ENCODE peak calls at places on chromosomes 13 and 19, in ten cellular contexts. One of them, this sample, is unnamed.

GRCh38 chr13:112246731-112247470 is 129.3 kb upstream of the SPACA7 start:
- DNase-seq in NCI-H146: no peak
- DNase-seq in stimulated activated CD4-positive, alpha-beta T cell treated with anti-CD3 and anti-CD28 coated beads, Interleukin-1b, Interleukin-23, amount 100 ng/mL, for 1 hour: no peak
- DNase-seq in fibroblast of pulmonary artery: no peak
- DNase-seq in thoracic aorta: no peak
- DNase-seq in tibial artery: no peak
- DNase-seq in DMS153: no peak
- DNase-seq in NCI-H1092: no peak
- DNase-seq in sigmoid colon: peak; percentile 34
- DNase-seq in A172: no peak
- DNase-seq in this sample: no peak

GRCh38 chr13:57408312-57408711 is 223.2 kb upstream of the PCDH17 start:
- DNase-seq in fibroblast of pulmonary artery: no peak
- DNase-seq in DMS153: no peak
- DNase-seq in thoracic aorta: no peak
- DNase-seq in A172: no peak
- DNase-seq in NCI-H146: no peak
- DNase-seq in tibial artery: no peak
- DNase-seq in sigmoid colon: no peak
- DNase-seq in stimulated activated CD4-positive, alpha-beta T cell treated with anti-CD3 and anti-CD28 coated beads, Interleukin-1b, Interleukin-23, amount 100 ng/mL, for 1 hour: no peak
- DNase-seq in NCI-H1092: no peak
- DNase-seq in this sample: no peak

GRCh38 chr13:32587774-32588165 is 1.5 kb downstream of the PDS5B start:
- DNase-seq in A172: peak; percentile 5
- DNase-seq in stimulated activated CD4-positive, alpha-beta T cell treated with anti-CD3 and anti-CD28 coated beads, Interleukin-1b, Interleukin-23, amount 100 ng/mL, for 1 hour: no peak
- DNase-seq in fibroblast of pulmonary artery: peak; percentile 30
- DNase-seq in NCI-H146: peak; percentile 20
- DNase-seq in thoracic aorta: no peak
- DNase-seq in tibial artery: no peak
- DNase-seq in sigmoid colon: no peak
- DNase-seq in DMS153: no peak
- DNase-seq in NCI-H1092: no peak
- DNase-seq in this sample: no peak

GRCh38 chr19:45113628-45114027 is 20.6 kb downstream of the PPP1R37 start:
- DNase-seq in thoracic aorta: no peak
- DNase-seq in NCI-H1092: peak; percentile 41
- DNase-seq in A172: no peak
- DNase-seq in stimulated activated CD4-positive, alpha-beta T cell treated with anti-CD3 and anti-CD28 coated beads, Interleukin-1b, Interleukin-23, amount 100 ng/mL, for 1 hour: no peak
- DNase-seq in sigmoid colon: no peak
- DNase-seq in NCI-H146: peak; percentile 98
- DNase-seq in fibroblast of pulmonary artery: no peak
- DNase-seq in tibial artery: no peak
- DNase-seq in DMS153: peak; percentile 94
- DNase-seq in this sample: no peak

GRCh38 chr13:95624020-95624419 is 20.5 kb downstream of the DZIP1 start:
- DNase-seq in A172: peak; percentile 35
- DNase-seq in sigmoid colon: no peak
- DNase-seq in DMS153: no peak
- DNase-seq in stimulated activated CD4-positive, alpha-beta T cell treated with anti-CD3 and anti-CD28 coated beads, Interleukin-1b, Interleukin-23, amount 100 ng/mL, for 1 hour: no peak
- DNase-seq in NCI-H1092: peak; percentile 1
- DNase-seq in thoracic aorta: no peak
- DNase-seq in NCI-H146: peak; percentile 62
- DNase-seq in tibial artery: no peak
- DNase-seq in fibroblast of pulmonary artery: peak; percentile 76
- DNase-seq in this sample: no peak

GRCh38 chr19:16882146-16882545 is 6.7 kb upstream of the F2RL3 start:
- DNase-seq in NCI-H1092: no peak
- DNase-seq in thoracic aorta: no peak
- DNase-seq in DMS153: no peak
- DNase-seq in fibroblast of pulmonary artery: no peak
- DNase-seq in NCI-H146: no peak
- DNase-seq in stimulated activated CD4-positive, alpha-beta T cell treated with anti-CD3 and anti-CD28 coated beads, Interleukin-1b, Interleukin-23, amount 100 ng/mL, for 1 hour: no peak
- DNase-seq in A172: no peak
- DNase-seq in tibial artery: no peak
- DNase-seq in sigmoid colon: no peak
- DNase-seq in this sample: no peak

GRCh38 chr13:26067601-26068000 is 15.8 kb upstream of the SHISA2 start:
- DNase-seq in tibial artery: no peak
- DNase-seq in thoracic aorta: no peak
- DNase-seq in stimulated activated CD4-positive, alpha-beta T cell treated with anti-CD3 and anti-CD28 coated beads, Interleukin-1b, Interleukin-23, amount 100 ng/mL, for 1 hour: no peak
- DNase-seq in DMS153: no peak
- DNase-seq in A172: no peak
- DNase-seq in NCI-H1092: no peak
- DNase-seq in sigmoid colon: no peak
- DNase-seq in NCI-H146: no peak
- DNase-seq in fibroblast of pulmonary artery: no peak
- DNase-seq in this sample: no peak

GRCh38 chr19:5826531-5827341 is 12.8 kb downstream of the FUT6 start:
- DNase-seq in tibial artery: no peak
- DNase-seq in NCI-H1092: peak; percentile 79
- DNase-seq in sigmoid colon: peak; percentile 91
- DNase-seq in stimulated activated CD4-positive, alpha-beta T cell treated with anti-CD3 and anti-CD28 coated beads, Interleukin-1b, Interleukin-23, amount 100 ng/mL, for 1 hour: no peak
- DNase-seq in NCI-H146: peak; percentile 95
- DNase-seq in A172: peak; percentile 79
- DNase-seq in fibroblast of pulmonary artery: peak; percentile 25
- DNase-seq in thoracic aorta: no peak
- DNase-seq in DMS153: peak; percentile 94
- DNase-seq in this sample: no peak

GRCh38 chr19:11737964-11738745 is 591 bp downstream of the ZNF823 start:
- DNase-seq in stimulated activated CD4-positive, alpha-beta T cell treated with anti-CD3 and anti-CD28 coated beads, Interleukin-1b, Interleukin-23, amount 100 ng/mL, for 1 hour: peak; percentile 4
- DNase-seq in A172: peak; percentile 30
- DNase-seq in DMS153: no peak
- DNase-seq in fibroblast of pulmonary artery: peak; percentile 22
- DNase-seq in sigmoid colon: peak; percentile 77
- DNase-seq in tibial artery: peak; percentile 37
- DNase-seq in NCI-H146: peak; percentile 60
- DNase-seq in NCI-H1092: no peak
- DNase-seq in thoracic aorta: peak; percentile 2
- DNase-seq in this sample: peak; percentile 2

GRCh38 chr19:5663904-5664303 is 16.4 kb downstream of the MICOS13 start:
- DNase-seq in sigmoid colon: no peak
- DNase-seq in A172: no peak
- DNase-seq in DMS153: no peak
- DNase-seq in thoracic aorta: no peak
- DNase-seq in fibroblast of pulmonary artery: no peak
- DNase-seq in tibial artery: no peak
- DNase-seq in stimulated activated CD4-positive, alpha-beta T cell treated with anti-CD3 and anti-CD28 coated beads, Interleukin-1b, Interleukin-23, amount 100 ng/mL, for 1 hour: no peak
- DNase-seq in NCI-H146: no peak
- DNase-seq in NCI-H1092: no peak
- DNase-seq in this sample: no peak

GRCh38 chr19:18253130-18253529 is 21.1 kb downstream of the IQCN start:
- DNase-seq in tibial artery: no peak
- DNase-seq in fibroblast of pulmonary artery: no peak
- DNase-seq in A172: no peak
- DNase-seq in stimulated activated CD4-positive, alpha-beta T cell treated with anti-CD3 and anti-CD28 coated beads, Interleukin-1b, Interleukin-23, amount 100 ng/mL, for 1 hour: no peak
- DNase-seq in NCI-H146: no peak
- DNase-seq in thoracic aorta: no peak
- DNase-seq in DMS153: no peak
- DNase-seq in sigmoid colon: no peak
- DNase-seq in NCI-H1092: no peak
- DNase-seq in this sample: no peak

GRCh38 chr13:70784590-70784989 is 676.3 kb upstream of the KLHL1 start:
- DNase-seq in NCI-H146: peak; percentile 46
- DNase-seq in A172: no peak
- DNase-seq in stimulated activated CD4-positive, alpha-beta T cell treated with anti-CD3 and anti-CD28 coated beads, Interleukin-1b, Interleukin-23, amount 100 ng/mL, for 1 hour: no peak
- DNase-seq in tibial artery: no peak
- DNase-seq in fibroblast of pulmonary artery: no peak
- DNase-seq in DMS153: no peak
- DNase-seq in thoracic aorta: no peak
- DNase-seq in NCI-H1092: no peak
- DNase-seq in sigmoid colon: no peak
- DNase-seq in this sample: no peak

GRCh38 chr13:37599509-37599908 is 941 bp upstream of the POSTN start:
- DNase-seq in fibroblast of pulmonary artery: peak; percentile 58
- DNase-seq in tibial artery: no peak
- DNase-seq in thoracic aorta: no peak
- DNase-seq in sigmoid colon: no peak
- DNase-seq in NCI-H146: no peak
- DNase-seq in A172: no peak
- DNase-seq in stimulated activated CD4-positive, alpha-beta T cell treated with anti-CD3 and anti-CD28 coated beads, Interleukin-1b, Interleukin-23, amount 100 ng/mL, for 1 hour: no peak
- DNase-seq in DMS153: no peak
- DNase-seq in NCI-H1092: no peak
- DNase-seq in this sample: no peak

GRCh38 chr13:80931766-80932165 is 590.8 kb upstream of the SPRY2 start:
- DNase-seq in stimulated activated CD4-positive, alpha-beta T cell treated with anti-CD3 and anti-CD28 coated beads, Interleukin-1b, Interleukin-23, amount 100 ng/mL, for 1 hour: no peak
- DNase-seq in A172: no peak
- DNase-seq in DMS153: no peak
- DNase-seq in sigmoid colon: no peak
- DNase-seq in NCI-H1092: no peak
- DNase-seq in fibroblast of pulmonary artery: peak; percentile 66
- DNase-seq in NCI-H146: no peak
- DNase-seq in thoracic aorta: no peak
- DNase-seq in tibial artery: no peak
- DNase-seq in this sample: no peak

GRCh38 chr19:11560404-11560988 is 1.5 kb upstream of the ELOF1 start:
- DNase-seq in sigmoid colon: peak; percentile 66
- DNase-seq in A172: peak; percentile 76
- DNase-seq in fibroblast of pulmonary artery: peak; percentile 80
- DNase-seq in NCI-H146: peak; percentile 86
- DNase-seq in tibial artery: no peak
- DNase-seq in thoracic aorta: no peak
- DNase-seq in stimulated activated CD4-positive, alpha-beta T cell treated with anti-CD3 and anti-CD28 coated beads, Interleukin-1b, Interleukin-23, amount 100 ng/mL, for 1 hour: no peak
- DNase-seq in DMS153: peak; percentile 41
- DNase-seq in NCI-H1092: peak; percentile 79
- DNase-seq in this sample: no peak

GRCh38 chr19:35249146-35249847 is 495 bp downstream of the LSR start:
- DNase-seq in thoracic aorta: no peak
- DNase-seq in NCI-H1092: no peak
- DNase-seq in NCI-H146: peak; percentile 53
- DNase-seq in stimulated activated CD4-positive, alpha-beta T cell treated with anti-CD3 and anti-CD28 coated beads, Interleukin-1b, Interleukin-23, amount 100 ng/mL, for 1 hour: no peak
- DNase-seq in fibroblast of pulmonary artery: no peak
- DNase-seq in sigmoid colon: peak; percentile 43
- DNase-seq in DMS153: no peak
- DNase-seq in A172: no peak
- DNase-seq in tibial artery: no peak
- DNase-seq in this sample: no peak

GRCh38 chr13:39765801-39766463 is 110.5 kb downstream of the COG6 start:
- DNase-seq in A172: no peak
- DNase-seq in fibroblast of pulmonary artery: no peak
- DNase-seq in NCI-H1092: peak; percentile 83
- DNase-seq in thoracic aorta: no peak
- DNase-seq in DMS153: peak; percentile 63
- DNase-seq in sigmoid colon: peak; percentile 75
- DNase-seq in tibial artery: peak; percentile 19
- DNase-seq in stimulated activated CD4-positive, alpha-beta T cell treated with anti-CD3 and anti-CD28 coated beads, Interleukin-1b, Interleukin-23, amount 100 ng/mL, for 1 hour: no peak
- DNase-seq in NCI-H146: peak; percentile 41
- DNase-seq in this sample: no peak